ENCODE peak calls at places on chromosomes 1 and 21, in six cellular contexts. One of them, this sample, is unnamed.

GRCh38 chr1:56120021-56120420 is 459.3 kb downstream of the PLPP3 start:
- DNase-seq in IMR-90: peak
- DNase-seq in transverse colon: no peak
- DNase-seq in A549: no peak
- DNase-seq in breast epithelium: no peak
- DNase-seq in ovary: no peak
- DNase-seq in this sample: no peak

GRCh38 chr21:43362306-43362927 is 64.5 kb downstream of the SIK1 start:
- DNase-seq in IMR-90: peak
- DNase-seq in transverse colon: peak
- DNase-seq in A549: no peak
- DNase-seq in breast epithelium: peak
- DNase-seq in ovary: peak
- DNase-seq in this sample: peak

GRCh38 chr1:209349372-209350324 is 233.9 kb upstream of the CAMK1G start:
- DNase-seq in IMR-90: peak
- DNase-seq in transverse colon: no peak
- DNase-seq in A549: no peak
- DNase-seq in breast epithelium: no peak
- DNase-seq in ovary: no peak
- DNase-seq in this sample: no peak

GRCh38 chr1:78587213-78587612 is 33.0 kb upstream of the IFI44L start:
- DNase-seq in IMR-90: no peak
- DNase-seq in transverse colon: no peak
- DNase-seq in A549: no peak
- DNase-seq in breast epithelium: no peak
- DNase-seq in ovary: no peak
- DNase-seq in this sample: no peak

GRCh38 chr1:30465096-30465495 is 258.3 kb downstream of the MATN1 start:
- DNase-seq in IMR-90: no peak
- DNase-seq in transverse colon: no peak
- DNase-seq in A549: no peak
- DNase-seq in breast epithelium: no peak
- DNase-seq in ovary: peak
- DNase-seq in this sample: no peak

GRCh38 chr1:244066954-244067716 is 16.1 kb downstream of the ZBTB18 start:
- DNase-seq in IMR-90: no peak
- DNase-seq in transverse colon: no peak
- DNase-seq in A549: no peak
- DNase-seq in breast epithelium: no peak
- DNase-seq in ovary: no peak
- DNase-seq in this sample: no peak

GRCh38 chr1:192544983-192545393 is 30.6 kb upstream of the RGS1 start:
- DNase-seq in IMR-90: peak
- DNase-seq in transverse colon: no peak
- DNase-seq in A549: no peak
- DNase-seq in breast epithelium: no peak
- DNase-seq in ovary: no peak
- DNase-seq in this sample: no peak

GRCh38 chr1:215899901-215900300 is 332.8 kb downstream of the KCTD3 start:
- DNase-seq in IMR-90: no peak
- DNase-seq in transverse colon: no peak
- DNase-seq in A549: no peak
- DNase-seq in breast epithelium: no peak
- DNase-seq in ovary: no peak
- DNase-seq in this sample: no peak

GRCh38 chr1:50422946-50423669 is at the start of gene DMRTA2:
- DNase-seq in IMR-90: no peak
- DNase-seq in transverse colon: no peak
- DNase-seq in A549: peak
- DNase-seq in breast epithelium: no peak
- DNase-seq in ovary: no peak
- DNase-seq in this sample: no peak

GRCh38 chr1:37995773-37996379 is 6.1 kb upstream of the SF3A3 start:
- DNase-seq in IMR-90: peak
- DNase-seq in transverse colon: peak
- DNase-seq in A549: no peak
- DNase-seq in breast epithelium: peak
- DNase-seq in ovary: peak
- DNase-seq in this sample: peak
- TF ChIP-seq POLR2A in IMR-90: no peak
- TF ChIP-seq POLR2A in transverse colon: no peak
- TF ChIP-seq POLR2A in A549: no peak
- TF ChIP-seq POLR2A in breast epithelium: no peak
- TF ChIP-seq POLR2A in ovary: no peak
- TF ChIP-seq POLR2A in this sample: peak

GRCh38 chr1:221161571-221162041 is 282.4 kb downstream of the HLX start:
- DNase-seq in IMR-90: peak
- DNase-seq in transverse colon: no peak
- DNase-seq in A549: no peak
- DNase-seq in breast epithelium: no peak
- DNase-seq in ovary: no peak
- DNase-seq in this sample: peak
- TF ChIP-seq POLR2A in IMR-90: no peak
- TF ChIP-seq POLR2A in transverse colon: no peak
- TF ChIP-seq POLR2A in A549: no peak
- TF ChIP-seq POLR2A in breast epithelium: no peak
- TF ChIP-seq POLR2A in ovary: no peak
- TF ChIP-seq POLR2A in this sample: no peak

GRCh38 chr1:34859442-34860200 is at the start of gene SMIM12:
- DNase-seq in IMR-90: peak
- DNase-seq in transverse colon: peak
- DNase-seq in A549: peak
- DNase-seq in breast epithelium: peak
- DNase-seq in ovary: peak
- DNase-seq in this sample: peak
- TF ChIP-seq POLR2A in IMR-90: peak
- TF ChIP-seq POLR2A in transverse colon: peak
- TF ChIP-seq POLR2A in A549: peak
- TF ChIP-seq POLR2A in breast epithelium: peak
- TF ChIP-seq POLR2A in ovary: peak
- TF ChIP-seq POLR2A in this sample: peak

GRCh38 chr1:206923961-206924548 is 2.3 kb upstream of the FCMR start:
- DNase-seq in IMR-90: no peak
- DNase-seq in transverse colon: no peak
- DNase-seq in A549: no peak
- DNase-seq in breast epithelium: no peak
- DNase-seq in ovary: no peak
- DNase-seq in this sample: no peak

GRCh38 chr1:206923009-206923960 is 1.5 kb upstream of the FCMR start:
- DNase-seq in IMR-90: no peak
- DNase-seq in transverse colon: peak
- DNase-seq in A549: no peak
- DNase-seq in breast epithelium: no peak
- DNase-seq in ovary: no peak
- DNase-seq in this sample: no peak

GRCh38 chr1:206924549-206925115 is 2.9 kb upstream of the FCMR start:
- DNase-seq in IMR-90: no peak
- DNase-seq in transverse colon: no peak
- DNase-seq in A549: no peak
- DNase-seq in breast epithelium: no peak
- DNase-seq in ovary: no peak
- DNase-seq in this sample: no peak

GRCh38 chr1:206921772-206922265 is at the start of gene FCMR:
- DNase-seq in IMR-90: no peak
- DNase-seq in transverse colon: peak
- DNase-seq in A549: no peak
- DNase-seq in breast epithelium: no peak
- DNase-seq in ovary: no peak
- DNase-seq in this sample: no peak

DNA sequence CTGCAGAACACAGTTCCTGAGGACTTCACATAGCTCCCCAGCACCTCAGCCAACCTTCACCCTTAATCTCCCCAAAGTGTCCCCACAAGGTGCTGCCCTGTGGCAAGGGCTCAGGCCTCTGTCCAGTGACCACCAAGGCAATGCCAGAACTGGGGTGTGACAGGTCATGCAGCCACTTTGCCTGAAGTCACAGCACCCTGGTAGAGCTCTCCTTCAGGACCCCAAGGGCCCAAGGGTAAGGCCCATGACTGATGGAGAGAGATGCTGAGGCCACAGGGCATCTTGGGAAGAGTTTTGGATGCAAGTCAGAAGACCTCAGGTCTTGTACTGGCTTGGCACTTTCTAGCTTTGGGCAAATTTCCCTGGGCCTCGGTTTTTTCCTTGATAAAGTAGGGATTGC is 783 bp upstream of the FCMR start:
- DNase-seq in IMR-90: no peak
- DNase-seq in transverse colon: no peak
- DNase-seq in A549: no peak
- DNase-seq in breast epithelium: no peak
- DNase-seq in ovary: no peak
- DNase-seq in this sample: no peak
- TF ChIP-seq POLR2A in IMR-90: no peak
- TF ChIP-seq POLR2A in transverse colon: no peak
- TF ChIP-seq POLR2A in A549: no peak
- TF ChIP-seq POLR2A in breast epithelium: no peak
- TF ChIP-seq POLR2A in ovary: no peak
- TF ChIP-seq POLR2A in this sample: no peak

GRCh38 chr21:33357177-33357576 is 32.4 kb downstream of the IFNAR1 start:
- DNase-seq in IMR-90: no peak
- DNase-seq in transverse colon: no peak
- DNase-seq in A549: no peak
- DNase-seq in breast epithelium: no peak
- DNase-seq in ovary: no peak
- DNase-seq in this sample: no peak

GRCh38 chr21:33359446-33359845 is 34.7 kb downstream of the IFNAR1 start:
- DNase-seq in IMR-90: no peak
- DNase-seq in transverse colon: no peak
- DNase-seq in A549: no peak
- DNase-seq in breast epithelium: no peak
- DNase-seq in ovary: no peak
- DNase-seq in this sample: no peak

GRCh38 chr21:33360281-33360680 is 35.5 kb downstream of the IFNAR1 start:
- DNase-seq in IMR-90: peak
- DNase-seq in transverse colon: no peak
- DNase-seq in A549: no peak
- DNase-seq in breast epithelium: no peak
- DNase-seq in ovary: no peak
- DNase-seq in this sample: no peak

GRCh38 chr21:33355355-33355754 is 30.6 kb downstream of the IFNAR1 start:
- DNase-seq in IMR-90: no peak
- DNase-seq in transverse colon: no peak
- DNase-seq in A549: no peak
- DNase-seq in breast epithelium: no peak
- DNase-seq in ovary: no peak
- DNase-seq in this sample: no peak

GRCh38 chr21:33355996-33356395 is 31.2 kb downstream of the IFNAR1 start:
- DNase-seq in IMR-90: no peak
- DNase-seq in transverse colon: no peak
- DNase-seq in A549: no peak
- DNase-seq in breast epithelium: no peak
- DNase-seq in ovary: no peak
- DNase-seq in this sample: no peak
- TF ChIP-seq POLR2A in IMR-90: no peak
- TF ChIP-seq POLR2A in transverse colon: no peak
- TF ChIP-seq POLR2A in A549: no peak
- TF ChIP-seq POLR2A in breast epithelium: no peak
- TF ChIP-seq POLR2A in ovary: no peak
- TF ChIP-seq POLR2A in this sample: no peak

DNA sequence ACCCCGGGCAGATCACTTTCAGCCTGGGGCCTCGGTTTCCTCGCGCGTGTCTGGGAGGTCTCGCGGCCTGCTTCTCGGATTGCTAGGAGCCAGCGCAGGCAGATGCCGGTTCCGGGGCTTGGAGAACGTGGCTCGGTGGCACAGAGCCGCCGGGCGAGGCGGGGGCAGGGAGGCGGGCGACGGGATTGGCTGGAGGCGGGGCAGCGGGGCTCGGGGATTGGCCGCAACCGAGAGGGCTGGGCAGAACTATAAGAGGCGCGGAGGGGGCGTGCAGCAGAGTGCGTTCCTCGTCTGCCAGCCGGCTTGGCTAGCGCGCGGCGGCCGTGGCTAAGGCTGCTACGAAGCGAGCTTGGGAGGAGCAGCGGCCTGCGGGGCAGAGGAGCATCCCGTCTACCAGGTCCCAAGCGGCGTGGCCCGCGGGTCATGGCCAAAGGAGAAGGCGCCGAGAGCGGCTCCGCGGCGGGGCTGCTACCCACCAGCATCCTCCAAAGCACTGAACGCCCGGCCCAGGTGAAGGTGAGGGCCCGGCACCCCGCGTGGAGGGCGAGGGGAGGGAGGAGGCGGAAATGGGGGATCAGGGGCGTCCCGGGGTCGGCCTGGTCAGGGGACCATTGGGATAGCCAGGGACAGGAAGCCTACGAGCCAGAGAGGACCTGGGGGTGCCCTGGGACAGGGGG is at the start of gene MFSD2A:
- DNase-seq in IMR-90: peak
- DNase-seq in transverse colon: peak
- DNase-seq in A549: peak
- DNase-seq in breast epithelium: peak
- DNase-seq in ovary: peak
- DNase-seq in this sample: peak
- TF ChIP-seq POLR2A in IMR-90: peak
- TF ChIP-seq POLR2A in transverse colon: peak
- TF ChIP-seq POLR2A in A549: peak
- TF ChIP-seq POLR2A in breast epithelium: peak
- TF ChIP-seq POLR2A in ovary: no peak
- TF ChIP-seq POLR2A in this sample: peak